ENCODE peak calls at places on chromosomes 6 and 20, in five cellular contexts. G is ELR, T is HT-29, S is breast epithelium, B is globus pallidus. N is an unnamed sample.

GRCh38 chr6:57123111-57123510 is 33.1 kb downstream of the ZNF451 start:
- DNase-seq in G (peak; percentile 39), T (no peak), S (no peak), B (no peak), N (no peak)

GRCh38 chr6:53336070-53336469 is 12.7 kb downstream of the ELOVL5 start:
- DNase-seq in G (no peak), T (no peak), S (no peak), B (no peak), N (no peak)

GRCh38 chr20:5797165-5797564 is 47.0 kb downstream of the SHLD1 start:
- DNase-seq in G (no peak), T (no peak), S (no peak), B (no peak), N (no peak)

GRCh38 chr20:56710577-56711465 is 81.7 kb downstream of the TFAP2C start:
- DNase-seq in G (peak; percentile 89), T (no peak), S (no peak), B (no peak), N (no peak)

GRCh38 chr6:35017461-35018183 is 123.5 kb downstream of the TCP11 start:
- DNase-seq in G (no peak), T (no peak), S (no peak), B (no peak), N (no peak)

GRCh38 chr6:89940225-89941027 is 46.2 kb downstream of the GJA10 start:
- DNase-seq in G (peak; percentile 83), T (peak; percentile 75), S (peak; percentile 68), B (peak; percentile 92), N (peak; percentile 68)

GRCh38 chr6:148608211-148608951 is 138.4 kb upstream of the UST start:
- DNase-seq in G (peak; percentile 51), T (peak; percentile 44), S (no peak), B (no peak), N (peak; percentile 30)

GRCh38 chr20:5973172-5973571 is 22.7 kb downstream of the MCM8 start:
- DNase-seq in G (peak; percentile 74), T (peak; percentile 86), S (no peak), B (no peak), N (no peak)

GRCh38 chr20:31819083-31819784 is at the start of gene MYLK2:
- DNase-seq in G (no peak), T (no peak), S (no peak), B (no peak), N (no peak)

GRCh38 chr20:44022464-44022863 is 107.8 kb downstream of the TOX2 start:
- DNase-seq in G (no peak), T (no peak), S (no peak), B (no peak), N (no peak)

GRCh38 chr20:59650418-59650817 is 46.1 kb downstream of the PHACTR3 start:
- DNase-seq in G (no peak), T (no peak), S (no peak), B (no peak), N (no peak)

GRCh38 chr6:121222656-121223055 is 111.6 kb downstream of the TBC1D32 start:
- DNase-seq in G (peak; percentile 77), T (peak; percentile 49), S (no peak), B (peak; percentile 15), N (no peak)

GRCh38 chr20:47319517-47320252 is 36.8 kb downstream of the ZMYND8 start:
- DNase-seq in G (peak; percentile 51), T (peak; percentile 100), S (peak; percentile 90), B (peak; percentile 86), N (peak; percentile 82)

GRCh38 chr6:157760589-157761330 is 62.3 kb upstream of the SNX9 start:
- DNase-seq in G (peak; percentile 90), T (peak; percentile 23), S (no peak), B (no peak), N (no peak)

GRCh38 chr6:100202417-100203194 is 208.6 kb upstream of the MCHR2 start:
- DNase-seq in G (peak; percentile 98), T (peak; percentile 12), S (no peak), B (no peak), N (peak; percentile 90)

GRCh38 chr6:31493875-31494694 is 3.9 kb upstream of the MICB start:
- DNase-seq in G (peak; percentile 86), T (peak; percentile 71), S (peak; percentile 77), B (peak; percentile 35), N (peak; percentile 68)

GRCh38 chr6:123515715-123516114 is 121.0 kb downstream of the TRDN start:
- DNase-seq in G (no peak), T (no peak), S (no peak), B (no peak), N (no peak)

GRCh38 chr20:24049081-24049480 is 60.5 kb upstream of the GGTLC1 start:
- DNase-seq in G (no peak), T (no peak), S (no peak), B (no peak), N (no peak)

GRCh38 chr6:16737389-16737788 is 23.9 kb downstream of the ATXN1 start:
- DNase-seq in G (peak; percentile 73), T (peak; percentile 20), S (no peak), B (no peak), N (no peak)

GRCh38 chr20:32168184-32168910 is 39.2 kb downstream of the PLAGL2 start:
- DNase-seq in G (peak; percentile 18), T (no peak), S (no peak), B (no peak), N (no peak)

GRCh38 chr20:44218441-44218840 is 7.9 kb upstream of the OSER1 start:
- DNase-seq in G (no peak), T (no peak), S (no peak), B (no peak), N (no peak)

GRCh38 chr20:24738981-24739633 is 210.0 kb upstream of the CST7 start:
- DNase-seq in G (no peak), T (no peak), S (no peak), B (no peak), N (no peak)